ENCODE peak calls at places on chromosomes 5 and 9, in six cellular contexts. One of them, this sample, is unnamed.

GRCh38 chr5:103744159-103744558 is 181.6 kb upstream of the NUDT12 start:
- DNase-seq in AG04449: peak
- DNase-seq in adrenal gland: peak
- DNase-seq in natural killer cell treated with Interleukin-12 subunit alpha and Interleukin-12 subunit beta and Interleukin-15 and Interleukin-18, amount 100 ng/mL, for 72 hours: no peak
- DNase-seq in body of pancreas: no peak
- DNase-seq in heart left ventricle: no peak
- DNase-seq in this sample: no peak

GRCh38 chr9:88749420-88749819 is 214.4 kb downstream of the NXNL2 start:
- DNase-seq in AG04449: peak
- DNase-seq in adrenal gland: no peak
- DNase-seq in natural killer cell treated with Interleukin-12 subunit alpha and Interleukin-12 subunit beta and Interleukin-15 and Interleukin-18, amount 100 ng/mL, for 72 hours: no peak
- DNase-seq in body of pancreas: no peak
- DNase-seq in heart left ventricle: peak
- DNase-seq in this sample: no peak

GRCh38 chr5:132725745-132726144 is 11.6 kb downstream of the KIF3A start:
- DNase-seq in AG04449: no peak
- DNase-seq in adrenal gland: no peak
- DNase-seq in natural killer cell treated with Interleukin-12 subunit alpha and Interleukin-12 subunit beta and Interleukin-15 and Interleukin-18, amount 100 ng/mL, for 72 hours: no peak
- DNase-seq in body of pancreas: no peak
- DNase-seq in heart left ventricle: no peak
- DNase-seq in this sample: no peak

GRCh38 chr5:24539625-24540024 is 105.2 kb downstream of the CDH10 start:
- DNase-seq in AG04449: no peak
- DNase-seq in adrenal gland: no peak
- DNase-seq in natural killer cell treated with Interleukin-12 subunit alpha and Interleukin-12 subunit beta and Interleukin-15 and Interleukin-18, amount 100 ng/mL, for 72 hours: no peak
- DNase-seq in body of pancreas: no peak
- DNase-seq in heart left ventricle: no peak
- DNase-seq in this sample: no peak

GRCh38 chr5:172785429-172786088 is 14.6 kb upstream of the DUSP1 start:
- DNase-seq in AG04449: no peak
- DNase-seq in adrenal gland: peak
- DNase-seq in natural killer cell treated with Interleukin-12 subunit alpha and Interleukin-12 subunit beta and Interleukin-15 and Interleukin-18, amount 100 ng/mL, for 72 hours: no peak
- DNase-seq in body of pancreas: no peak
- DNase-seq in heart left ventricle: no peak
- DNase-seq in this sample: no peak

GRCh38 chr9:3241290-3241689 is 284.5 kb downstream of the RFX3 start:
- DNase-seq in AG04449: no peak
- DNase-seq in adrenal gland: no peak
- DNase-seq in natural killer cell treated with Interleukin-12 subunit alpha and Interleukin-12 subunit beta and Interleukin-15 and Interleukin-18, amount 100 ng/mL, for 72 hours: no peak
- DNase-seq in body of pancreas: peak
- DNase-seq in heart left ventricle: no peak
- DNase-seq in this sample: no peak

GRCh38 chr9:13278023-13278367 is 1.5 kb downstream of the MPDZ start:
- DNase-seq in AG04449: no peak
- DNase-seq in adrenal gland: no peak
- DNase-seq in natural killer cell treated with Interleukin-12 subunit alpha and Interleukin-12 subunit beta and Interleukin-15 and Interleukin-18, amount 100 ng/mL, for 72 hours: no peak
- DNase-seq in body of pancreas: no peak
- DNase-seq in heart left ventricle: no peak
- DNase-seq in this sample: no peak

GRCh38 chr9:128108784-128109709 is 18.5 kb downstream of the PTGES2 start:
- DNase-seq in AG04449: no peak
- DNase-seq in adrenal gland: no peak
- DNase-seq in natural killer cell treated with Interleukin-12 subunit alpha and Interleukin-12 subunit beta and Interleukin-15 and Interleukin-18, amount 100 ng/mL, for 72 hours: no peak
- DNase-seq in body of pancreas: peak
- DNase-seq in heart left ventricle: peak
- DNase-seq in this sample: no peak

GRCh38 chr9:8895498-8896224 is 1096.1 kb upstream of the DMAC1 start:
- DNase-seq in AG04449: no peak
- DNase-seq in adrenal gland: no peak
- DNase-seq in natural killer cell treated with Interleukin-12 subunit alpha and Interleukin-12 subunit beta and Interleukin-15 and Interleukin-18, amount 100 ng/mL, for 72 hours: no peak
- DNase-seq in body of pancreas: no peak
- DNase-seq in heart left ventricle: no peak
- DNase-seq in this sample: no peak

GRCh38 chr5:52824827-52825226 is 37.1 kb downstream of the ITGA1 start:
- DNase-seq in AG04449: no peak
- DNase-seq in adrenal gland: no peak
- DNase-seq in natural killer cell treated with Interleukin-12 subunit alpha and Interleukin-12 subunit beta and Interleukin-15 and Interleukin-18, amount 100 ng/mL, for 72 hours: no peak
- DNase-seq in body of pancreas: no peak
- DNase-seq in heart left ventricle: no peak
- DNase-seq in this sample: no peak

GRCh38 chr5:150184006-150184405 is 5.9 kb upstream of the SLC6A7 start:
- DNase-seq in AG04449: no peak
- DNase-seq in adrenal gland: no peak
- DNase-seq in natural killer cell treated with Interleukin-12 subunit alpha and Interleukin-12 subunit beta and Interleukin-15 and Interleukin-18, amount 100 ng/mL, for 72 hours: no peak
- DNase-seq in body of pancreas: no peak
- DNase-seq in heart left ventricle: no peak
- DNase-seq in this sample: no peak

GRCh38 chr9:21931428-21931827 is 62.8 kb downstream of the CDKN2A start:
- DNase-seq in AG04449: no peak
- DNase-seq in adrenal gland: no peak
- DNase-seq in natural killer cell treated with Interleukin-12 subunit alpha and Interleukin-12 subunit beta and Interleukin-15 and Interleukin-18, amount 100 ng/mL, for 72 hours: no peak
- DNase-seq in body of pancreas: no peak
- DNase-seq in heart left ventricle: no peak
- DNase-seq in this sample: no peak

GRCh38 chr5:33583332-33583731 is 142.6 kb downstream of the TARS1 start:
- DNase-seq in AG04449: no peak
- DNase-seq in adrenal gland: no peak
- DNase-seq in natural killer cell treated with Interleukin-12 subunit alpha and Interleukin-12 subunit beta and Interleukin-15 and Interleukin-18, amount 100 ng/mL, for 72 hours: no peak
- DNase-seq in body of pancreas: no peak
- DNase-seq in heart left ventricle: no peak
- DNase-seq in this sample: no peak

GRCh38 chr5:110335361-110336046 is 391.0 kb downstream of the TMEM232 start:
- DNase-seq in AG04449: peak
- DNase-seq in adrenal gland: no peak
- DNase-seq in natural killer cell treated with Interleukin-12 subunit alpha and Interleukin-12 subunit beta and Interleukin-15 and Interleukin-18, amount 100 ng/mL, for 72 hours: no peak
- DNase-seq in body of pancreas: no peak
- DNase-seq in heart left ventricle: no peak
- DNase-seq in this sample: peak

GRCh38 chr5:16661713-16662112 is 44.9 kb upstream of the RETREG1 start:
- DNase-seq in AG04449: no peak
- DNase-seq in adrenal gland: no peak
- DNase-seq in natural killer cell treated with Interleukin-12 subunit alpha and Interleukin-12 subunit beta and Interleukin-15 and Interleukin-18, amount 100 ng/mL, for 72 hours: no peak
- DNase-seq in body of pancreas: no peak
- DNase-seq in heart left ventricle: no peak
- DNase-seq in this sample: no peak

GRCh38 chr9:105053209-105053652 is 125.3 kb upstream of the ABCA1 start:
- DNase-seq in AG04449: no peak
- DNase-seq in adrenal gland: peak
- DNase-seq in natural killer cell treated with Interleukin-12 subunit alpha and Interleukin-12 subunit beta and Interleukin-15 and Interleukin-18, amount 100 ng/mL, for 72 hours: peak
- DNase-seq in body of pancreas: peak
- DNase-seq in heart left ventricle: no peak
- DNase-seq in this sample: peak

GRCh38 chr9:87656485-87656884 is 69.4 kb upstream of the CTSL start:
- DNase-seq in AG04449: no peak
- DNase-seq in adrenal gland: no peak
- DNase-seq in natural killer cell treated with Interleukin-12 subunit alpha and Interleukin-12 subunit beta and Interleukin-15 and Interleukin-18, amount 100 ng/mL, for 72 hours: no peak
- DNase-seq in body of pancreas: no peak
- DNase-seq in heart left ventricle: no peak
- DNase-seq in this sample: no peak

GRCh38 chr5:175141421-175141820 is 302.6 kb downstream of the DRD1 start:
- DNase-seq in AG04449: no peak
- DNase-seq in adrenal gland: no peak
- DNase-seq in natural killer cell treated with Interleukin-12 subunit alpha and Interleukin-12 subunit beta and Interleukin-15 and Interleukin-18, amount 100 ng/mL, for 72 hours: no peak
- DNase-seq in body of pancreas: no peak
- DNase-seq in heart left ventricle: no peak
- DNase-seq in this sample: no peak

GRCh38 chr5:34487202-34487879 is 168.8 kb upstream of the RAI14 start:
- DNase-seq in AG04449: peak
- DNase-seq in adrenal gland: no peak
- DNase-seq in natural killer cell treated with Interleukin-12 subunit alpha and Interleukin-12 subunit beta and Interleukin-15 and Interleukin-18, amount 100 ng/mL, for 72 hours: no peak
- DNase-seq in body of pancreas: peak
- DNase-seq in heart left ventricle: no peak
- DNase-seq in this sample: peak

GRCh38 chr9:137881591-137882505 is 4.3 kb downstream of the CACNA1B start:
- DNase-seq in AG04449: no peak
- DNase-seq in adrenal gland: no peak
- DNase-seq in natural killer cell treated with Interleukin-12 subunit alpha and Interleukin-12 subunit beta and Interleukin-15 and Interleukin-18, amount 100 ng/mL, for 72 hours: no peak
- DNase-seq in body of pancreas: peak
- DNase-seq in heart left ventricle: no peak
- DNase-seq in this sample: no peak

GRCh38 chr5:107671742-107672211 is 1.0 kb upstream of the EFNA5 start:
- DNase-seq in AG04449: no peak
- DNase-seq in adrenal gland: no peak
- DNase-seq in natural killer cell treated with Interleukin-12 subunit alpha and Interleukin-12 subunit beta and Interleukin-15 and Interleukin-18, amount 100 ng/mL, for 72 hours: no peak
- DNase-seq in body of pancreas: no peak
- DNase-seq in heart left ventricle: no peak
- DNase-seq in this sample: no peak

GRCh38 chr9:78030553-78031270 is 899 bp downstream of the GNAQ start:
- DNase-seq in AG04449: no peak
- DNase-seq in adrenal gland: peak
- DNase-seq in natural killer cell treated with Interleukin-12 subunit alpha and Interleukin-12 subunit beta and Interleukin-15 and Interleukin-18, amount 100 ng/mL, for 72 hours: peak
- DNase-seq in body of pancreas: peak
- DNase-seq in heart left ventricle: peak
- DNase-seq in this sample: no peak

GRCh38 chr5:92850886-92851285 is 730.1 kb downstream of the NR2F1-AS1 start:
- DNase-seq in AG04449: no peak
- DNase-seq in adrenal gland: no peak
- DNase-seq in natural killer cell treated with Interleukin-12 subunit alpha and Interleukin-12 subunit beta and Interleukin-15 and Interleukin-18, amount 100 ng/mL, for 72 hours: no peak
- DNase-seq in body of pancreas: no peak
- DNase-seq in heart left ventricle: no peak
- DNase-seq in this sample: no peak

GRCh38 chr5:98927242-98927987 is 1.4 kb downstream of the CHD1 start:
- DNase-seq in AG04449: no peak
- DNase-seq in adrenal gland: peak
- DNase-seq in natural killer cell treated with Interleukin-12 subunit alpha and Interleukin-12 subunit beta and Interleukin-15 and Interleukin-18, amount 100 ng/mL, for 72 hours: no peak
- DNase-seq in body of pancreas: peak
- DNase-seq in heart left ventricle: peak
- DNase-seq in this sample: peak

GRCh38 chr5:126471875-126472537 is 48.8 kb downstream of the GRAMD2B start:
- DNase-seq in AG04449: peak
- DNase-seq in adrenal gland: no peak
- DNase-seq in natural killer cell treated with Interleukin-12 subunit alpha and Interleukin-12 subunit beta and Interleukin-15 and Interleukin-18, amount 100 ng/mL, for 72 hours: no peak
- DNase-seq in body of pancreas: no peak
- DNase-seq in heart left ventricle: no peak
- DNase-seq in this sample: peak

GRCh38 chr5:170612256-170612656 is 108.4 kb downstream of the KCNIP1 start:
- DNase-seq in AG04449: no peak
- DNase-seq in adrenal gland: no peak
- DNase-seq in natural killer cell treated with Interleukin-12 subunit alpha and Interleukin-12 subunit beta and Interleukin-15 and Interleukin-18, amount 100 ng/mL, for 72 hours: no peak
- DNase-seq in body of pancreas: no peak
- DNase-seq in heart left ventricle: peak
- DNase-seq in this sample: no peak